ENCODE peak calls at places on chromosomes 16 and 17, in six cellular contexts. F is GM06990; V is activated T-helper 1 cell treated with anti-CD3 and anti-CD28 coated beads, Interleukin-12 subunit alpha, Interleukin-12 subunit beta, Interleukin-2, Interleukin-4 antibody, amounts not matched to agents 30 ng/mL and 10 ng/mL and 1 ng/mL, durations not matched to agents 14 hours and 24 hours and 36 hours; W is DMS153; I is uterus; E is NCI-H1436 treated with DMSO at 0.1 percent for 48 hours. T is an unnamed sample.

GRCh38 chr17:20080513-20080912 is 71.4 kb downstream of the SPECC1 start:
- DNase-seq in F (no peak), V (no peak), W (no peak), I (no peak), E (no peak), T (no peak)

GRCh38 chr16:4599037-4599436 is 15.7 kb downstream of the UBALD1 start:
- DNase-seq in F (no peak), V (no peak), W (no peak), I (no peak), E (no peak), T (no peak)

GRCh38 chr16:81818514-81819304 is 39.6 kb downstream of the PLCG2 start:
- DNase-seq in F (no peak), V (no peak), W (no peak), I (no peak), E (no peak), T (no peak)

GRCh38 chr16:69064789-69065313 is 40.6 kb upstream of the HAS3 start:
- DNase-seq in F (no peak), V (no peak), W (no peak), I (no peak), E (no peak), T (no peak)

GRCh38 chr17:82822281-82822680 is 17.5 kb downstream of the ZNF750 start:
- DNase-seq in F (no peak), V (no peak), W (no peak), I (no peak), E (no peak), T (no peak)

GRCh38 chr17:62792122-62792800 is 15.9 kb downstream of the MARCHF10 start:
- DNase-seq in F (no peak), V (no peak), W (peak; percentile 38), I (no peak), E (no peak), T (no peak)

GRCh38 chr17:44547625-44548297 is 9.5 kb upstream of the FZD2 start:
- DNase-seq in F (no peak), V (no peak), W (no peak), I (no peak), E (no peak), T (no peak)

GRCh38 chr17:74108126-74108705 is 95.3 kb upstream of the RPL38 start:
- DNase-seq in F (no peak), V (no peak), W (no peak), I (no peak), E (no peak), T (no peak)

GRCh38 chr17:80430446-80431245 is 15.7 kb downstream of the ENDOV start:
- DNase-seq in F (peak; percentile 5), V (no peak), W (no peak), I (no peak), E (no peak), T (no peak)

GRCh38 chr17:77300016-77300686 is 159.4 kb downstream of the SEC14L1 start:
- DNase-seq in F (no peak), V (no peak), W (no peak), I (no peak), E (no peak), T (no peak)

GRCh38 chr16:27290582-27290981 is 22.0 kb upstream of the NSMCE1 start:
- DNase-seq in F (no peak), V (no peak), W (no peak), I (no peak), E (no peak), T (no peak)

GRCh38 chr17:73342549-73343167 is 30.9 kb upstream of the CDC42EP4 start:
- DNase-seq in F (no peak), V (no peak), W (no peak), I (no peak), E (peak; percentile 31), T (no peak)

GRCh38 chr16:19997264-19997663 is 76.4 kb downstream of the GPR139 start:
- DNase-seq in F (no peak), V (no peak), W (peak; percentile 48), I (no peak), E (no peak), T (no peak)

GRCh38 chr17:17712268-17712924 is 31.1 kb downstream of the RAI1 start:
- DNase-seq in F (peak; percentile 51), V (no peak), W (no peak), I (no peak), E (no peak), T (no peak)

GRCh38 chr17:68302666-68303065 is 11.4 kb downstream of the ARSG start:
- DNase-seq in F (no peak), V (no peak), W (no peak), I (no peak), E (no peak), T (no peak)

GRCh38 chr17:76000016-76000754 is 470 bp upstream of the CDK3 start:
- DNase-seq in F (peak; percentile 61), V (peak; percentile 45), W (no peak), I (no peak), E (no peak), T (peak; percentile 23)

GRCh38 chr17:40522250-40522960 is 21.0 kb upstream of the TNS4 start:
- DNase-seq in F (no peak), V (no peak), W (no peak), I (peak; percentile 16), E (no peak), T (no peak)

GRCh38 chr16:13517856-13518255 is 402.1 kb upstream of the ERCC4 start:
- DNase-seq in F (no peak), V (no peak), W (no peak), I (no peak), E (no peak), T (no peak)

GRCh38 chr17:11644265-11645212 is 46.3 kb downstream of the DNAH9 start:
- DNase-seq in F (no peak), V (peak; percentile 11), W (peak; percentile 3), I (peak; percentile 70), E (peak; percentile 14), T (peak; percentile 7)

GRCh38 chr17:82035956-82036633 is 1.4 kb downstream of the DCXR start:
- DNase-seq in F (no peak), V (no peak), W (no peak), I (no peak), E (no peak), T (no peak)

GRCh38 chr16:68605746-68606145 is 39.4 kb upstream of the CDH3 start:
- DNase-seq in F (no peak), V (no peak), W (no peak), I (no peak), E (no peak), T (no peak)

GRCh38 chr16:84199861-84200260 is 8.9 kb downstream of the ADAD2 start:
- DNase-seq in F (no peak), V (no peak), W (no peak), I (no peak), E (no peak), T (no peak)

GRCh38 chr16:89201467-89202377 is 1.4 kb upstream of the SLC22A31 start:
- DNase-seq in F (peak; percentile 55), V (peak; percentile 74), W (peak; percentile 43), I (peak; percentile 34), E (no peak), T (no peak)

GRCh38 chr16:72199938-72200337 is 28.0 kb upstream of the PMFBP1 start:
- DNase-seq in F (no peak), V (no peak), W (no peak), I (no peak), E (no peak), T (no peak)

GRCh38 chr17:81866440-81867122 is 4.6 kb downstream of the ARHGDIA start:
- DNase-seq in F (no peak), V (no peak), W (no peak), I (no peak), E (no peak), T (no peak)

GRCh38 chr16:35391328-35391727 is 1931.9 kb downstream of the TP53TG3F start:
- DNase-seq in F (no peak), V (no peak), W (peak; percentile 34), I (no peak), E (no peak), T (peak; percentile 9)

GRCh38 chr17:66348605-66349165 is 46.3 kb downstream of the PRKCA start:
- DNase-seq in F (no peak), V (no peak), W (peak; percentile 58), I (peak; percentile 68), E (peak; percentile 40), T (no peak)

GRCh38 chr17:1485748-1486376 is 6.6 kb downstream of the MYO1C start:
- DNase-seq in F (peak; percentile 74), V (peak; percentile 52), W (no peak), I (peak; percentile 72), E (no peak), T (no peak)